ENCODE peak calls at places on chromosomes 3 and 15, in six cellular contexts. One of them, this sample, is unnamed.

GRCh38 chr3:96755519-96755918 is 58.9 kb upstream of the EPHA6 start:
- DNase-seq in GM12865: no peak
- DNase-seq in astrocyte of the spinal cord: no peak
- DNase-seq in HFF-Myc: no peak
- DNase-seq in RWPE1: no peak
- DNase-seq in AG09309: no peak
- DNase-seq in this sample: no peak

GRCh38 chr3:97579365-97579764 is 185.2 kb upstream of the ARL6 start:
- DNase-seq in RWPE1: peak; percentile 14
- DNase-seq in HFF-Myc: no peak
- DNase-seq in GM12865: peak; percentile 1
- DNase-seq in astrocyte of the spinal cord: peak; percentile 0
- DNase-seq in AG09309: no peak
- DNase-seq in this sample: no peak

GRCh38 chr3:122443090-122443489 is 27.2 kb upstream of the WDR5B start:
- DNase-seq in AG09309: no peak
- DNase-seq in RWPE1: no peak
- DNase-seq in astrocyte of the spinal cord: no peak
- DNase-seq in GM12865: no peak
- DNase-seq in HFF-Myc: no peak
- DNase-seq in this sample: no peak

GRCh38 chr15:76012021-76012551 is at the start of gene NRG4:
- DNase-seq in astrocyte of the spinal cord: no peak
- DNase-seq in HFF-Myc: no peak
- DNase-seq in RWPE1: peak; percentile 25
- DNase-seq in GM12865: no peak
- DNase-seq in AG09309: no peak
- DNase-seq in this sample: no peak

GRCh38 chr15:69253156-69253555 is 45.6 kb upstream of the PAQR5 start:
- DNase-seq in HFF-Myc: peak; percentile 64
- DNase-seq in GM12865: no peak
- DNase-seq in AG09309: peak; percentile 56
- DNase-seq in RWPE1: peak; percentile 81
- DNase-seq in astrocyte of the spinal cord: peak; percentile 89
- DNase-seq in this sample: no peak

GRCh38 chr3:50217681-50218080 is 12.6 kb downstream of the SLC38A3 start:
- DNase-seq in astrocyte of the spinal cord: no peak
- DNase-seq in GM12865: no peak
- DNase-seq in HFF-Myc: no peak
- DNase-seq in AG09309: no peak
- DNase-seq in RWPE1: no peak
- DNase-seq in this sample: no peak

GRCh38 chr15:33384307-33384706 is 73.5 kb downstream of the RYR3 start:
- DNase-seq in RWPE1: no peak
- DNase-seq in GM12865: no peak
- DNase-seq in HFF-Myc: no peak
- DNase-seq in AG09309: no peak
- DNase-seq in astrocyte of the spinal cord: no peak
- DNase-seq in this sample: no peak

GRCh38 chr15:69008056-69008455 is 6.4 kb upstream of the NOX5 start:
- DNase-seq in HFF-Myc: no peak
- DNase-seq in astrocyte of the spinal cord: no peak
- DNase-seq in GM12865: no peak
- DNase-seq in AG09309: no peak
- DNase-seq in RWPE1: no peak
- DNase-seq in this sample: no peak

GRCh38 chr15:47588968-47589367 is 128.3 kb upstream of the SEMA6D start:
- DNase-seq in HFF-Myc: no peak
- DNase-seq in astrocyte of the spinal cord: no peak
- DNase-seq in RWPE1: no peak
- DNase-seq in GM12865: no peak
- DNase-seq in AG09309: no peak
- DNase-seq in this sample: no peak

GRCh38 chr15:72227192-72227586 is 3.8 kb downstream of the PKM start:
- DNase-seq in AG09309: peak; percentile 73
- DNase-seq in RWPE1: peak; percentile 86
- DNase-seq in astrocyte of the spinal cord: peak; percentile 86
- DNase-seq in HFF-Myc: no peak
- DNase-seq in GM12865: peak; percentile 82
- DNase-seq in this sample: no peak

GRCh38 chr15:43483306-43484128 is 9.4 kb downstream of the TP53BP1 start:
- DNase-seq in AG09309: no peak
- DNase-seq in GM12865: peak; percentile 9
- DNase-seq in RWPE1: no peak
- DNase-seq in HFF-Myc: no peak
- DNase-seq in astrocyte of the spinal cord: no peak
- DNase-seq in this sample: no peak

GRCh38 chr3:72347819-72348319 is 500.4 kb downstream of the SHQ1 start:
- DNase-seq in astrocyte of the spinal cord: peak; percentile 90
- DNase-seq in GM12865: peak; percentile 84
- DNase-seq in HFF-Myc: no peak
- DNase-seq in AG09309: peak; percentile 88
- DNase-seq in RWPE1: peak; percentile 11
- DNase-seq in this sample: peak; percentile 47

GRCh38 chr3:31661993-31662392 is 129.3 kb downstream of the STT3B start:
- DNase-seq in GM12865: no peak
- DNase-seq in AG09309: no peak
- DNase-seq in RWPE1: no peak
- DNase-seq in HFF-Myc: no peak
- DNase-seq in astrocyte of the spinal cord: no peak
- DNase-seq in this sample: no peak

GRCh38 chr3:39383190-39383912 is at the start of gene SLC25A38:
- DNase-seq in astrocyte of the spinal cord: peak; percentile 91
- DNase-seq in RWPE1: peak; percentile 81
- DNase-seq in AG09309: peak; percentile 43
- DNase-seq in HFF-Myc: peak; percentile 69
- DNase-seq in GM12865: peak; percentile 93
- DNase-seq in this sample: peak; percentile 73

GRCh38 chr3:59608356-59608755 is 558.5 kb upstream of the CFAP20DC start:
- DNase-seq in AG09309: no peak
- DNase-seq in astrocyte of the spinal cord: no peak
- DNase-seq in HFF-Myc: no peak
- DNase-seq in RWPE1: no peak
- DNase-seq in GM12865: no peak
- DNase-seq in this sample: no peak

GRCh38 chr3:71438004-71438685 is 145.4 kb downstream of the FOXP1 start:
- DNase-seq in RWPE1: no peak
- DNase-seq in astrocyte of the spinal cord: no peak
- DNase-seq in HFF-Myc: no peak
- DNase-seq in GM12865: no peak
- DNase-seq in AG09309: no peak
- DNase-seq in this sample: no peak

GRCh38 chr15:43469867-43470266 is 23.1 kb downstream of the TP53BP1 start:
- DNase-seq in astrocyte of the spinal cord: peak; percentile 56
- DNase-seq in GM12865: no peak
- DNase-seq in AG09309: no peak
- DNase-seq in RWPE1: no peak
- DNase-seq in HFF-Myc: no peak
- DNase-seq in this sample: no peak

GRCh38 chr3:196932600-196932999 is 9.7 kb downstream of the NCBP2 start:
- DNase-seq in HFF-Myc: no peak
- DNase-seq in RWPE1: no peak
- DNase-seq in GM12865: peak; percentile 64
- DNase-seq in AG09309: no peak
- DNase-seq in astrocyte of the spinal cord: no peak
- DNase-seq in this sample: no peak

GRCh38 chr3:55569033-55569518 is 82.0 kb upstream of the WNT5A start:
- DNase-seq in RWPE1: no peak
- DNase-seq in astrocyte of the spinal cord: no peak
- DNase-seq in HFF-Myc: no peak
- DNase-seq in GM12865: no peak
- DNase-seq in AG09309: no peak
- DNase-seq in this sample: no peak

GRCh38 chr15:90915216-90915807 is 12.2 kb downstream of the MAN2A2 start:
- DNase-seq in AG09309: no peak
- DNase-seq in RWPE1: no peak
- DNase-seq in HFF-Myc: no peak
- DNase-seq in astrocyte of the spinal cord: no peak
- DNase-seq in GM12865: no peak
- DNase-seq in this sample: no peak

GRCh38 chr3:133595341-133595740 is 21.9 kb downstream of the CDV3 start:
- DNase-seq in HFF-Myc: no peak
- DNase-seq in RWPE1: peak; percentile 78
- DNase-seq in AG09309: no peak
- DNase-seq in astrocyte of the spinal cord: no peak
- DNase-seq in GM12865: no peak
- DNase-seq in this sample: no peak

GRCh38 chr15:89307791-89308190 is 26.8 kb downstream of the POLG start:
- DNase-seq in HFF-Myc: no peak
- DNase-seq in astrocyte of the spinal cord: peak; percentile 32
- DNase-seq in AG09309: peak; percentile 27
- DNase-seq in RWPE1: no peak
- DNase-seq in GM12865: no peak
- DNase-seq in this sample: no peak
- TF ChIP-seq CTCF in HFF-Myc: no peak
- TF ChIP-seq CTCF in astrocyte of the spinal cord: no peak
- TF ChIP-seq CTCF in AG09309: no peak
- TF ChIP-seq CTCF in RWPE1: no peak
- TF ChIP-seq CTCF in GM12865: no peak
- TF ChIP-seq CTCF in this sample: no peak

DNA sequence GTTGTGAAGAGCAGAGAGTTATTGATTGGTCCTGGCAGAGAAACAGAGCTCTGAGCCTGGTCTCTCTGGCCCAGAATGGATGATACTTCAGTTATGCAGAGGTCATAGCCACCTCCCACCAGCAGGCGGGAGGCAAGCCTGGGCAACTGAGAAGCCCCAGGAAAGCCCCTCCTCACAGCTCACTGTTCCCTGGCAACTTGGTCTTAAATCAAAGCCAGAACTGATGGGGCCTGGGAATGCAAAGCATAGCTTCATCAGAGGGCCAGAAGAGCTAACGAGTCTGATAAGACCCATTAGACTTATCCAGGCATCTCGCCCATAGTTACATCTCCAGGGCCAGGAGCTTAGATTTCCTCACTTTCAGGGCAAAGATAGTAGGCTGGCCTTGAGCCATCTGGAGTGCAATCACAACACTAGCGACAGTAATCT is 5.5 kb upstream of the COLQ start:
- DNase-seq in RWPE1: no peak
- DNase-seq in GM12865: peak; percentile 53
- DNase-seq in HFF-Myc: no peak
- DNase-seq in astrocyte of the spinal cord: no peak
- DNase-seq in AG09309: no peak
- DNase-seq in this sample: peak; percentile 60
- TF ChIP-seq CTCF in RWPE1: no peak
- TF ChIP-seq CTCF in GM12865: peak; percentile 49
- TF ChIP-seq CTCF in HFF-Myc: peak; percentile 36
- TF ChIP-seq CTCF in astrocyte of the spinal cord: peak; percentile 34
- TF ChIP-seq CTCF in AG09309: no peak
- TF ChIP-seq CTCF in this sample: peak; percentile 58

GRCh38 chr3:98982336-98982735 is 80.8 kb upstream of the DCBLD2 start:
- DNase-seq in RWPE1: no peak
- DNase-seq in GM12865: no peak
- DNase-seq in HFF-Myc: no peak
- DNase-seq in astrocyte of the spinal cord: peak; percentile 54
- DNase-seq in AG09309: no peak
- DNase-seq in this sample: no peak

GRCh38 chr3:98986073-98986472 is 84.6 kb upstream of the DCBLD2 start:
- DNase-seq in astrocyte of the spinal cord: peak; percentile 87
- DNase-seq in GM12865: no peak
- DNase-seq in HFF-Myc: peak; percentile 90
- DNase-seq in AG09309: no peak
- DNase-seq in RWPE1: peak; percentile 82
- DNase-seq in this sample: peak; percentile 48

GRCh38 chr3:98980915-98981596 is 79.6 kb upstream of the DCBLD2 start:
- DNase-seq in GM12865: peak; percentile 89
- DNase-seq in HFF-Myc: no peak
- DNase-seq in astrocyte of the spinal cord: peak; percentile 90
- DNase-seq in RWPE1: no peak
- DNase-seq in AG09309: no peak
- DNase-seq in this sample: no peak

GRCh38 chr3:98984024-98984423 is 82.5 kb upstream of the DCBLD2 start:
- DNase-seq in AG09309: no peak
- DNase-seq in HFF-Myc: no peak
- DNase-seq in astrocyte of the spinal cord: no peak
- DNase-seq in RWPE1: no peak
- DNase-seq in GM12865: no peak
- DNase-seq in this sample: no peak

GRCh38 chr3:98985406-98985805 is 83.9 kb upstream of the DCBLD2 start:
- DNase-seq in RWPE1: no peak
- DNase-seq in AG09309: no peak
- DNase-seq in HFF-Myc: no peak
- DNase-seq in astrocyte of the spinal cord: no peak
- DNase-seq in GM12865: no peak
- DNase-seq in this sample: no peak
- TF ChIP-seq CTCF in RWPE1: no peak
- TF ChIP-seq CTCF in AG09309: no peak
- TF ChIP-seq CTCF in HFF-Myc: no peak
- TF ChIP-seq CTCF in astrocyte of the spinal cord: no peak
- TF ChIP-seq CTCF in GM12865: no peak
- TF ChIP-seq CTCF in this sample: no peak

GRCh38 chr3:13498354-13499060 is 18.4 kb downstream of the HDAC11 start:
- DNase-seq in AG09309: no peak
- DNase-seq in RWPE1: no peak
- DNase-seq in astrocyte of the spinal cord: no peak
- DNase-seq in HFF-Myc: no peak
- DNase-seq in GM12865: no peak
- DNase-seq in this sample: no peak

GRCh38 chr3:13501056-13501455 is 20.9 kb downstream of the HDAC11 start:
- DNase-seq in GM12865: no peak
- DNase-seq in HFF-Myc: no peak
- DNase-seq in RWPE1: no peak
- DNase-seq in AG09309: no peak
- DNase-seq in astrocyte of the spinal cord: no peak
- DNase-seq in this sample: no peak

GRCh38 chr3:13501527-13501926 is 21.4 kb downstream of the HDAC11 start:
- DNase-seq in AG09309: no peak
- DNase-seq in GM12865: no peak
- DNase-seq in HFF-Myc: no peak
- DNase-seq in astrocyte of the spinal cord: no peak
- DNase-seq in RWPE1: no peak
- DNase-seq in this sample: no peak

GRCh38 chr3:13501958-13502790 is 22.1 kb downstream of the HDAC11 start:
- DNase-seq in RWPE1: no peak
- DNase-seq in HFF-Myc: no peak
- DNase-seq in AG09309: no peak
- DNase-seq in astrocyte of the spinal cord: no peak
- DNase-seq in GM12865: no peak
- DNase-seq in this sample: no peak

DNA sequence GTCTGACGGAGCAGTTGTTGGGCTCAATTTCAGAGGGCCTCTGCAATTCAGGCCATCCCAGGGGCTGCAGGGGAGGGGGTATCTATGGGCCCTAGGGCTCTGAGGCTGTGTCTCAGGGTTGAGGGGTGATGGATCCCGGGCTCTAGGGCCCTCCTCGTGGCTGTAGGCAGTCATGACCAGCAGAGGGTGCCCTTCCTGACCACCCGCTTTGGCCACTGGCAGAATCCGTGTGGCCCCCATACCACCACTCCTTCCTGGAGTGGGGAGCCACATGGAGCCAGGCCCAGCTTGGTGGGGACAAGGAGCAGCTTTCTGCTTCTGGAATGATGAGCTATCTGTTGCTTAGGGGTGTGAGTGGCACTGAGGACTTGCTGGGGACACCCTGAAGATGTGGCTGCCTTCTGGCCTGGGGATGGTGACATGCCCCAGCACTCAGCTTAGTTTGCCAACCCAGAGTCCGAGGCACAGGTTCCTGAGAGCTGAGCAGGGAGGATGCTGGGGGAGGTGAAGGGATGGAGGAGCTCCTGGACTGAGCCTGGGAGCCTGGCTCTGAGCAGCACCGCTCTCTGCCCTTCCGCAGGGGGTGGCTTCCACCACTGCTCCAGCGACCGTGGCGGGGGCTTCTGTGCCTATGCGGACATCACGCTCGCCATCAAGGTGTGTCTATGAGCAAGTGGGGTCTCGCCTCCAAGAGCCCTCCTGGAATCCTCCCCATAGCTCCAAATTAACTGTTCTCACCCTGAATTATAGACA is 20.2 kb downstream of the HDAC11 start:
- DNase-seq in AG09309: no peak
- DNase-seq in GM12865: no peak
- DNase-seq in astrocyte of the spinal cord: no peak
- DNase-seq in RWPE1: no peak
- DNase-seq in HFF-Myc: no peak
- DNase-seq in this sample: peak; percentile 67
- TF ChIP-seq CTCF in AG09309: peak; percentile 60
- TF ChIP-seq CTCF in GM12865: peak; percentile 66
- TF ChIP-seq CTCF in astrocyte of the spinal cord: peak; percentile 70
- TF ChIP-seq CTCF in RWPE1: peak; percentile 23
- TF ChIP-seq CTCF in HFF-Myc: peak; percentile 74
- TF ChIP-seq CTCF in this sample: peak; percentile 60